ENCODE peak calls at places on chromosomes 2 and 18, in seven cellular contexts. M is AG10803; P is naive thymus-derived CD8-positive, alpha-beta T cell; T is stimulated activated CD4-positive, alpha-beta T cell treated with anti-CD3 and anti-CD28 coated beads, Interleukin-12 subunit alpha, Interleukin-12 subunit beta, amount 100 ng/mL, for 48 hours; Q is substantia nigra; L is HTR-8/SVneo; S is left cardiac atrium. E is an unnamed sample.

GRCh38 chr2:228181098-228182019 is at the start of gene SPHKAP:
- DNase-seq in Q (no peak), P (no peak), S (peak), T (no peak), L (no peak), M (no peak), E (no peak)

GRCh38 chr18:59994357-59994756 is 94.6 kb downstream of the PMAIP1 start:
- DNase-seq in T (no peak), M (no peak), Q (no peak), L (no peak), S (no peak), P (no peak), E (no peak)

GRCh38 chr2:154697422-154698237 is 865 bp upstream of the KCNJ3 start:
- DNase-seq in L (no peak), T (no peak), M (no peak), P (no peak), Q (no peak), S (peak), E (peak)

GRCh38 chr2:19632327-19633040 is 269.3 kb downstream of the TTC32 start:
- DNase-seq in L (no peak), Q (no peak), M (peak), T (no peak), S (peak), P (no peak), E (no peak)

GRCh38 chr18:62485684-62486083 is 37.1 kb upstream of the ZCCHC2 start:
- DNase-seq in T (no peak), P (no peak), S (no peak), Q (no peak), M (peak), L (peak), E (no peak)

GRCh38 chr2:241039416-241039815 is 41.0 kb downstream of the SNED1 start:
- DNase-seq in M (no peak), Q (no peak), T (no peak), S (no peak), L (no peak), P (no peak), E (no peak)

GRCh38 chr2:70984576-70985282 is 6.3 kb downstream of the ANKRD53 start:
- DNase-seq in T (peak), L (no peak), P (peak), M (peak), S (peak), Q (no peak), E (peak)

GRCh38 chr2:239302808-239303557 is 97.8 kb downstream of the HDAC4 start:
- DNase-seq in Q (no peak), S (peak), L (no peak), T (no peak), P (no peak), M (no peak), E (peak)

GRCh38 chr2:218327451-218327850 is 29.2 kb upstream of the CATIP start:
- DNase-seq in M (no peak), P (no peak), Q (no peak), T (no peak), S (no peak), L (no peak), E (no peak)

GRCh38 chr2:202185816-202186221 is 52.6 kb downstream of the SUMO1 start:
- DNase-seq in Q (no peak), P (no peak), M (peak), L (peak), T (no peak), S (no peak), E (no peak)

GRCh38 chr2:120863661-120864320 is 128.1 kb downstream of the GLI2 start:
- DNase-seq in Q (no peak), S (peak), L (no peak), M (peak), T (no peak), P (no peak), E (peak)

GRCh38 chr18:32036506-32037210 is 18.0 kb downstream of the RNF125 start:
- DNase-seq in M (no peak), P (no peak), T (no peak), S (no peak), Q (no peak), L (no peak), E (no peak)

GRCh38 chr2:42767080-42767898 is 3.4 kb upstream of the OXER1 start:
- DNase-seq in S (no peak), Q (no peak), P (no peak), L (no peak), T (no peak), M (no peak), E (no peak)

GRCh38 chr2:205461678-205462665 is 220.3 kb upstream of the NRP2 start:
- DNase-seq in P (no peak), L (no peak), S (no peak), T (no peak), Q (no peak), M (peak), E (no peak)

GRCh38 chr2:171505374-171505773 is 16.9 kb upstream of the CYBRD1 start:
- DNase-seq in L (no peak), T (no peak), P (no peak), M (peak), S (no peak), Q (no peak), E (no peak)

GRCh38 chr18:50092250-50092780 is 102.6 kb downstream of the MYO5B start:
- DNase-seq in L (no peak), T (no peak), P (no peak), M (no peak), S (no peak), Q (no peak), E (no peak)

GRCh38 chr2:29238497-29238896 is 123.3 kb downstream of the CLIP4 start:
- DNase-seq in P (no peak), M (peak), Q (no peak), L (peak), T (peak), S (no peak), E (no peak)

GRCh38 chr18:79405781-79406575 is 10.2 kb downstream of the NFATC1 start:
- DNase-seq in P (peak), Q (no peak), L (no peak), T (peak), M (no peak), S (peak), E (no peak)

GRCh38 chr2:86518498-86518897 is 44.7 kb downstream of the CHMP3 start:
- DNase-seq in L (peak), S (no peak), M (peak), Q (no peak), T (no peak), P (peak), E (no peak)

GRCh38 chr18:75351409-75351808 is 76.1 kb downstream of the SMIM21 start:
- DNase-seq in T (no peak), Q (no peak), L (no peak), M (no peak), P (no peak), S (no peak), E (no peak)

GRCh38 chr2:217207387-217208010 is 347.6 kb upstream of the TNP1 start:
- DNase-seq in S (no peak), L (no peak), P (no peak), T (no peak), M (no peak), Q (no peak), E (no peak)

GRCh38 chr2:191105082-191105481 is 45.7 kb downstream of the STAT4 start:
- DNase-seq in Q (no peak), P (no peak), S (no peak), M (peak), T (no peak), L (no peak), E (no peak)

GRCh38 chr2:112640800-112641675 is 4.7 kb upstream of the SLC20A1 start:
- DNase-seq in P (no peak), L (peak), T (no peak), Q (no peak), M (peak), S (peak), E (no peak)

GRCh38 chr2:58866527-58866926 is 625.4 kb upstream of the FANCL start:
- DNase-seq in M (no peak), L (no peak), P (no peak), S (no peak), T (no peak), Q (no peak), E (no peak)

GRCh38 chr2:215554689-215555088 is 118.8 kb upstream of the FN1 start:
- DNase-seq in L (no peak), Q (no peak), S (no peak), T (no peak), P (no peak), M (no peak), E (no peak)

GRCh38 chr18:76658627-76659026 is 163.6 kb upstream of the ZNF516 start:
- DNase-seq in L (no peak), Q (no peak), M (no peak), T (peak), S (no peak), P (no peak), E (no peak)

GRCh38 chr2:238263204-238264071 is 23.6 kb upstream of the HES6 start:
- DNase-seq in P (peak), Q (peak), M (peak), L (peak), S (peak), T (peak), E (peak)

GRCh38 chr2:65366595-65367125 is 65.7 kb downstream of the SPRED2 start:
- DNase-seq in Q (no peak), S (no peak), T (peak), M (peak), L (peak), P (no peak), E (no peak)

E was measured in ovary.